ENCODE peak calls at places on chromosomes 2 and 18, in five cellular contexts. L, M, H, D and K are unnamed samples.

GRCh38 chr2:32715391-32715841 is 87.6 kb downstream of the TTC27 start:
- DNase-seq in L (no peak), M (no peak), H (no peak), D (no peak), K (no peak)

GRCh38 chr2:176454893-176455810 is 185.9 kb downstream of the MTX2 start:
- DNase-seq in L (peak; percentile 73), M (peak; percentile 45), H (peak; percentile 90), D (peak; percentile 92), K (peak; percentile 85)

GRCh38 chr2:73451263-73451972 is 65.8 kb downstream of the ALMS1 start:
- DNase-seq in L (peak; percentile 38), M (no peak), H (no peak), D (no peak), K (no peak)

GRCh38 chr2:47205576-47206141 is 50.6 kb upstream of the STPG4 start:
- DNase-seq in L (no peak), M (no peak), H (no peak), D (no peak), K (no peak)

GRCh38 chr2:237695201-237695780 is 67.9 kb downstream of the LRRFIP1 start:
- DNase-seq in L (peak; percentile 88), M (peak; percentile 71), H (no peak), D (peak; percentile 94), K (no peak)

GRCh38 chr18:58887613-58887963 is 22.9 kb downstream of the ZNF532 start:
- DNase-seq in L (peak; percentile 57), M (no peak), H (no peak), D (peak; percentile 84), K (no peak)

GRCh38 chr18:29185801-29186200 is 1008.9 kb upstream of the CDH2 start:
- DNase-seq in L (no peak), M (no peak), H (no peak), D (no peak), K (no peak)

GRCh38 chr2:235116885-235117492 is 165.2 kb downstream of the SH3BP4 start:
- DNase-seq in L (peak; percentile 48), M (peak; percentile 32), H (peak; percentile 77), D (peak; percentile 76), K (peak; percentile 64)

GRCh38 chr18:26460449-26461091 is 87.8 kb downstream of the KCTD1 start:
- DNase-seq in L (peak; percentile 87), M (no peak), H (no peak), D (no peak), K (no peak)

GRCh38 chr2:156455366-156455975 is 19.3 kb downstream of the GPD2 start:
- DNase-seq in L (no peak), M (peak; percentile 52), H (no peak), D (peak; percentile 92), K (no peak)

GRCh38 chr2:187842978-187843847 is 289.0 kb upstream of the TFPI start:
- DNase-seq in L (peak; percentile 45), M (peak; percentile 53), H (peak; percentile 91), D (peak; percentile 86), K (peak; percentile 80)

GRCh38 chr2:81481242-81481993 is 1176.9 kb upstream of the LRRTM1 start:
- DNase-seq in L (no peak), M (no peak), H (peak; percentile 3), D (no peak), K (no peak)

GRCh38 chr2:98216611-98217010 is 129.6 kb downstream of the VWA3B start:
- DNase-seq in L (no peak), M (no peak), H (no peak), D (peak; percentile 41), K (no peak)

GRCh38 chr2:201807452-201807980 is 1.2 kb downstream of the CDK15 start:
- DNase-seq in L (no peak), M (no peak), H (peak; percentile 9), D (no peak), K (no peak)

GRCh38 chr2:47354013-47354816 is 48.7 kb upstream of the MSH2 start:
- DNase-seq in L (no peak), M (no peak), H (no peak), D (peak; percentile 85), K (no peak)

GRCh38 chr2:1504311-1504750 is 91.1 kb downstream of the TPO start:
- DNase-seq in L (no peak), M (no peak), H (no peak), D (no peak), K (no peak)

GRCh38 chr2:1968222-1968987 is 224.1 kb upstream of the PXDN start:
- DNase-seq in L (no peak), M (no peak), H (no peak), D (no peak), K (no peak)

GRCh38 chr18:21704603-21705364 is at the start of gene ABHD3:
- DNase-seq in L (peak; percentile 96), M (peak; percentile 75), H (peak; percentile 98), D (peak; percentile 93), K (peak; percentile 95)

GRCh38 chr2:37982847-37983246 is 57.8 kb downstream of the RMDN2 start:
- DNase-seq in L (no peak), M (no peak), H (peak; percentile 36), D (no peak), K (no peak)

GRCh38 chr18:35185771-35186170 is 55.1 kb upstream of the ZNF397 start:
- DNase-seq in L (no peak), M (no peak), H (no peak), D (no peak), K (no peak)

GRCh38 chr2:46277470-46278190 is 19.6 kb upstream of the EPAS1 start:
- DNase-seq in L (no peak), M (no peak), H (no peak), D (peak; percentile 31), K (no peak)

GRCh38 chr18:31633416-31634330 is 42.0 kb downstream of the TTR start:
- DNase-seq in L (no peak), M (no peak), H (no peak), D (no peak), K (no peak)
- H2AFZ ChIP-seq in L (no peak overlapping the region), M (no peak overlapping the region), H (no peak overlapping the region), D (no peak overlapping the region), K (no peak overlapping the region)

GRCh38 chr18:56162871-56163270 is 475.5 kb downstream of the TXNL1 start:
- DNase-seq in L (no peak), M (no peak), H (no peak), D (no peak), K (no peak)
- H2AFZ ChIP-seq in L (no peak overlapping the region), M (no peak overlapping the region), H (no peak overlapping the region), D (no peak overlapping the region), K (no peak overlapping the region)

GRCh38 chr18:8984131-8984670 is 118.3 kb upstream of the NDUFV2 start:
- DNase-seq in L (no peak), M (no peak), H (no peak), D (no peak), K (no peak)
- H2AFZ ChIP-seq in L (peak overlapping the region; percentile 13), M (no peak overlapping the region), H (no peak overlapping the region), D (no peak overlapping the region), K (no peak overlapping the region)

GRCh38 chr2:232026941-232027340 is 65.4 kb downstream of the DIS3L2 start:
- DNase-seq in L (no peak), M (no peak), H (no peak), D (no peak), K (no peak)

GRCh38 chr2:232023426-232023825 is 61.9 kb downstream of the DIS3L2 start:
- DNase-seq in L (no peak), M (no peak), H (no peak), D (no peak), K (no peak)

GRCh38 chr2:232021881-232022280 is 60.4 kb downstream of the DIS3L2 start:
- DNase-seq in L (no peak), M (no peak), H (no peak), D (no peak), K (no peak)

GRCh38 chr2:232024457-232024856 is 62.9 kb downstream of the DIS3L2 start:
- DNase-seq in L (no peak), M (no peak), H (no peak), D (no peak), K (no peak)

DNA sequence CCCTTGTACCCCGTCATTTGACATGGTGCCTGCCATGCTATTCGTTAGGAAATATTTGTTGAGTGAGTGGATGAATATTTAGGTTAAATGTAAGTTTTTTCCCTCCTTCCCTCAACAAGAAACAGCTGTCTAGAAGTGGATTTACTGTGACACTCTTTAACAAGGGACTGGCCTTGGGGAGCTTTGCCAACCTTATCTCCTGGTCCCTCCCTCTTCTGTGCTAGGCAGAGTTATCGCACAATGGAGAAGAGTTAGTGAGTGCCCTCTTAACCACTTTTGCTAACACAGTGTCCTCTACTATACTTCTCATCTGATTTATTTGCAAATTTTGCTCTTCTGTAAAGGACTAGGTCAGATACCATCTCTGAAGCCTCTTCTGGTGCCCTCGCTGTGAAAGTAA is 61.2 kb downstream of the DIS3L2 start:
- DNase-seq in L (no peak), M (no peak), H (no peak), D (no peak), K (no peak)
- H2AFZ ChIP-seq in L (no peak overlapping the region), M (no peak overlapping the region), H (no peak overlapping the region), D (no peak overlapping the region), K (no peak overlapping the region)

GRCh38 chr2:241874277-241874925 is 4.9 kb downstream of the RTP5 start:
- DNase-seq in L (no peak), M (no peak), H (no peak), D (no peak), K (no peak)

GRCh38 chr2:241879326-241879725 is 9.8 kb downstream of the RTP5 start:
- DNase-seq in L (no peak), M (no peak), H (no peak), D (no peak), K (no peak)

GRCh38 chr2:241876528-241877196 is 7.1 kb downstream of the RTP5 start:
- DNase-seq in L (no peak), M (no peak), H (no peak), D (no peak), K (no peak)

GRCh38 chr2:241878007-241878970 is 8.8 kb downstream of the RTP5 start:
- DNase-seq in L (peak; percentile 65), M (no peak), H (peak; percentile 84), D (peak; percentile 81), K (peak; percentile 81)

DNA sequence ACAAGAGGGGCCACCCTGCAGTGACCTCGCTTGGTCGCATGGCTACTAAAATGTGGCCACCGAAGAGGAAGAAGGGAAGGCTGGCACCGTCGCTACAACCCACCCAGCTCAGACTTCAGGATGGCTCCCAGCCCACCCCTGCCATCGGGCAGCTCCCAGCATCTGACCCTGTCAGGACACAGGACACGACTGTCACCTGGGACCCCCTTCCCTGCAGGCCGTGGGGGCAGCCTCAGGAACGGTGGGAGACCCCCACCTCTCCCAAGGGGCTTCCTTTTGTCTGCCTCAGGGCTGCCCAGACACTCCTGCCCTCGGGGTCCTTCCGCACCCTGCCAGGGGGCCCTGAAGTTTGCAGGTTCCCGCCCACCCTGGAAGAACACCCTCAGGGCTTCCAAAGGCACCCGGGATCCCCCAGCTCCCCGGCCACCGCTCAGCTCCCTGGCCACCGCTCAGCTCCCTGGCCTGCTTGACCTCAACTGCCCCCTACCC is 7.7 kb downstream of the RTP5 start:
- DNase-seq in L (no peak), M (no peak), H (no peak), D (no peak), K (no peak)
- H2AFZ ChIP-seq in L (no peak overlapping the region), M (no peak overlapping the region), H (no peak overlapping the region), D (no peak overlapping the region), K (no peak overlapping the region)